ENCODE peak calls at places on chromosomes 7 and 10, in six cellular contexts. J, K, L, M, U and T are unnamed samples.

GRCh38 chr10:71963756-71964668 is at the start of gene CHST3:
- DNase-seq in M (peak), L (no peak), U (no peak), K (no peak), J (no peak), T (peak)

GRCh38 chr10:20276127-20276979 is 460.1 kb downstream of the PLXDC2 start:
- DNase-seq in L (no peak), J (no peak), U (no peak), K (no peak), M (peak), T (no peak)

GRCh38 chr7:1106783-1107421 is 19.0 kb downstream of the GPER1 start:
- DNase-seq in K (no peak), J (no peak), U (no peak), M (no peak), L (no peak), T (no peak)

GRCh38 chr7:43838201-43838659 is 31.1 kb downstream of the MRPS24 start:
- DNase-seq in U (no peak), L (no peak), K (no peak), J (no peak), M (no peak), T (no peak)

GRCh38 chr7:82472966-82473365 is 29.4 kb upstream of the CACNA2D1 start:
- DNase-seq in K (no peak), U (no peak), J (no peak), L (no peak), M (no peak), T (no peak)

GRCh38 chr10:8691498-8692017 is 637.1 kb downstream of the GATA3 start:
- DNase-seq in J (no peak), L (no peak), K (no peak), M (no peak), U (no peak), T (no peak)

GRCh38 chr7:127337581-127337980 is 54.9 kb downstream of the ZNF800 start:
- DNase-seq in U (no peak), M (no peak), L (no peak), K (no peak), J (no peak), T (no peak)

GRCh38 chr10:117442521-117442920 is 67.3 kb upstream of the PDZD8 start:
- DNase-seq in J (no peak), L (no peak), K (no peak), U (no peak), M (no peak), T (no peak)

GRCh38 chr7:106054971-106055370 is 57.1 kb downstream of the SYPL1 start:
- DNase-seq in K (no peak), U (no peak), J (no peak), L (no peak), M (no peak), T (no peak)

GRCh38 chr10:64468219-64468618 is 947.0 kb downstream of the REEP3 start:
- DNase-seq in J (no peak), U (no peak), K (no peak), M (no peak), L (no peak), T (no peak)

GRCh38 chr10:115829501-115830215 is 443.3 kb downstream of the GFRA1 start:
- DNase-seq in J (no peak), U (no peak), M (peak), L (no peak), K (no peak), T (no peak)

GRCh38 chr7:106064836-106065559 is 47.1 kb downstream of the SYPL1 start:
- DNase-seq in U (no peak), L (no peak), M (peak), K (no peak), J (no peak), T (no peak)

GRCh38 chr7:90629306-90629918 is 33.3 kb downstream of the CDK14 start:
- DNase-seq in M (peak), U (no peak), L (no peak), K (peak), J (no peak), T (no peak)

GRCh38 chr10:7593068-7593467 is 73.7 kb downstream of the ITIH5 start:
- DNase-seq in J (no peak), K (no peak), L (no peak), M (peak), U (no peak), T (no peak)

GRCh38 chr10:2525781-2526180 is 541.6 kb upstream of the PFKP start:
- DNase-seq in K (no peak), L (no peak), J (no peak), U (no peak), M (no peak), T (no peak)

GRCh38 chr7:122316467-122317394 is 12.2 kb upstream of the FEZF1 start:
- DNase-seq in U (no peak), M (peak), J (no peak), L (no peak), K (no peak), T (no peak)

GRCh38 chr10:131872011-131872836 is 28.6 kb upstream of the PPP2R2D start:
- DNase-seq in J (no peak), L (no peak), M (no peak), U (no peak), K (no peak), T (no peak)

GRCh38 chr7:36658603-36659516 is 65.4 kb downstream of the AOAH start:
- DNase-seq in L (no peak), J (no peak), M (peak), U (no peak), K (no peak), T (peak)

GRCh38 chr10:130169136-130169888 is 33.1 kb downstream of the GLRX3 start:
- DNase-seq in M (no peak), U (no peak), J (peak), K (no peak), L (no peak), T (no peak)

GRCh38 chr7:868189-868486 is 8.2 kb upstream of the GET4 start:
- DNase-seq in J (no peak), U (no peak), K (no peak), L (no peak), M (no peak), T (no peak)

GRCh38 chr7:52842192-52842900 is 193.1 kb upstream of the POM121L12 start:
- DNase-seq in J (no peak), K (no peak), L (no peak), M (no peak), U (no peak), T (no peak)

GRCh38 chr7:27186450-27187157 is 1.6 kb upstream of the HOXA11 start:
- DNase-seq in K (no peak), M (no peak), J (no peak), L (no peak), U (no peak), T (no peak)

GRCh38 chr7:151454306-151454705 is 14.4 kb upstream of the CRYGN start:
- DNase-seq in K (no peak), L (no peak), J (no peak), U (no peak), M (no peak), T (no peak)

GRCh38 chr10:88472540-88472939 is 110.6 kb downstream of the RNLS start:
- DNase-seq in K (no peak), M (no peak), J (no peak), L (no peak), U (no peak), T (no peak)

GRCh38 chr10:91776266-91776665 is 22.0 kb upstream of the TNKS2 start:
- DNase-seq in M (no peak), L (no peak), J (no peak), U (no peak), K (no peak), T (no peak)

GRCh38 chr7:37141742-37142141 is 306.9 kb downstream of the ELMO1 start:
- DNase-seq in U (no peak), M (peak), L (no peak), K (no peak), J (no peak), T (no peak)

GRCh38 chr7:2802504-2803341 is 41.4 kb downstream of the GNA12 start:
- DNase-seq in K (no peak), M (peak), U (no peak), J (no peak), L (no peak), T (no peak)

GRCh38 chr10:44806895-44807294 is 104.2 kb upstream of the TMEM72 start:
- DNase-seq in L (no peak), U (no peak), K (no peak), J (no peak), M (no peak), T (no peak)

GRCh38 chr10:69734797-69735468 is 66.8 kb upstream of the COL13A1 start:
- DNase-seq in M (peak), U (no peak), K (peak), J (no peak), L (no peak), T (no peak)

GRCh38 chr7:40551685-40552576 is 417.1 kb downstream of the SUGCT start:
- DNase-seq in K (no peak), M (no peak), J (no peak), U (no peak), L (no peak), T (no peak)

GRCh38 chr7:107213193-107213788 is 44.5 kb downstream of the HBP1 start:
- DNase-seq in K (no peak), U (no peak), J (no peak), M (no peak), L (no peak), T (no peak)

GRCh38 chr10:34480345-34480744 is 334.8 kb downstream of the PARD3 start:
- DNase-seq in J (no peak), K (no peak), M (peak), U (no peak), L (no peak), T (no peak)

GRCh38 chr10:73627300-73627699 is 14.0 kb downstream of the MYOZ1 start:
- DNase-seq in K (no peak), M (no peak), J (no peak), L (no peak), U (no peak), T (no peak)

GRCh38 chr10:132542086-132542775 is 4.6 kb downstream of the INPP5A start:
- DNase-seq in J (no peak), M (no peak), K (no peak), U (no peak), L (no peak), T (peak)